ENCODE peak calls at places on chromosomes 7 and 10, in ten cellular contexts. I, O, M, G, A, B, V, K, L and P are unnamed samples.

GRCh38 chr7:150378115-150378852 is 846 bp upstream of the ZNF775 start:
- DNase-seq in B (peak), M (no peak), I (peak), A (peak), G (peak), V (peak), O (no peak), L (no peak), K (no peak), P (no peak)

GRCh38 chr10:4240641-4241197 is 455.7 kb upstream of the KLF6 start:
- DNase-seq in M (no peak), A (peak), O (peak), V (no peak), K (no peak), G (no peak), L (peak), I (no peak), B (no peak), P (no peak)

GRCh38 chr10:6642881-6643280 is 62.8 kb upstream of the PRKCQ start:
- DNase-seq in I (no peak), M (no peak), A (no peak), K (no peak), B (no peak), V (no peak), G (no peak), L (no peak), O (no peak), P (no peak)

GRCh38 chr10:72335394-72336258 is 19.1 kb downstream of the DNAJB12 start:
- DNase-seq in L (no peak), B (no peak), O (no peak), G (no peak), V (peak), A (peak), K (peak), I (no peak), M (peak), P (no peak)

GRCh38 chr10:66836057-66836456 is 89.8 kb upstream of the LRRTM3 start:
- DNase-seq in I (peak), V (no peak), K (no peak), A (no peak), G (peak), M (no peak), B (no peak), L (no peak), O (peak), P (no peak)

GRCh38 chr7:157515342-157516041 is 178.7 kb downstream of the DNAJB6 start:
- DNase-seq in B (no peak), I (no peak), V (no peak), G (no peak), O (no peak), A (no peak), K (peak), L (no peak), M (peak), P (peak)

GRCh38 chr7:35777121-35777520 is 23.7 kb upstream of the SEPTIN7 start:
- DNase-seq in A (no peak), K (no peak), V (no peak), G (no peak), B (no peak), I (no peak), M (no peak), O (no peak), L (no peak), P (no peak)

GRCh38 chr10:88682491-88682890 is 18.2 kb downstream of the LIPF start:
- DNase-seq in B (no peak), O (no peak), I (no peak), A (no peak), K (no peak), L (no peak), M (no peak), V (no peak), G (no peak), P (no peak)

GRCh38 chr7:23544913-23545354 is 13.2 kb upstream of the TRA2A start:
- DNase-seq in A (peak), O (peak), L (peak), B (no peak), V (peak), I (peak), K (no peak), G (peak), M (no peak), P (no peak)

GRCh38 chr10:123808286-123808685 is 83.3 kb downstream of the CPXM2 start:
- DNase-seq in L (no peak), K (no peak), G (no peak), M (no peak), A (no peak), I (no peak), V (no peak), O (no peak), B (no peak), P (peak)

GRCh38 chr7:55154096-55154495 is 135.3 kb downstream of the EGFR start:
- DNase-seq in L (no peak), B (no peak), M (no peak), K (no peak), G (no peak), V (no peak), I (no peak), O (no peak), A (no peak), P (no peak)

GRCh38 chr7:151251926-151252835 is 3.7 kb upstream of the SMARCD3 start:
- DNase-seq in V (no peak), L (no peak), I (peak), M (no peak), A (peak), K (no peak), G (no peak), O (peak), B (peak), P (peak)

GRCh38 chr10:124935946-124936345 is 6.0 kb upstream of the ZRANB1 start:
- DNase-seq in V (no peak), K (no peak), O (peak), I (no peak), B (no peak), G (no peak), L (no peak), M (no peak), A (peak), P (no peak)

GRCh38 chr10:102065561-102066420 is 642 bp downstream of the HPS6 start:
- DNase-seq in M (no peak), O (no peak), G (no peak), V (peak), I (peak), B (peak), L (no peak), K (no peak), A (no peak), P (no peak)

GRCh38 chr10:132836832-132837540 is 51.0 kb upstream of the NKX6-2 start:
- DNase-seq in K (no peak), M (peak), G (no peak), B (peak), O (no peak), I (peak), A (peak), L (peak), V (no peak), P (peak)

GRCh38 chr10:50417486-50417905 is 166.2 kb upstream of the ASAH2 start:
- DNase-seq in M (no peak), L (no peak), A (peak), V (peak), B (no peak), G (no peak), I (peak), K (no peak), O (no peak), P (no peak)

GRCh38 chr10:9111983-9112382 is 1057.5 kb downstream of the GATA3 start:
- DNase-seq in O (no peak), I (no peak), A (no peak), K (no peak), V (no peak), B (no peak), L (no peak), G (no peak), M (no peak), P (no peak)

GRCh38 chr7:98254951-98255610 is 3.0 kb upstream of the TECPR1 start:
- DNase-seq in B (no peak), O (no peak), I (no peak), L (no peak), V (no peak), A (no peak), K (no peak), M (no peak), G (no peak), P (no peak)

GRCh38 chr10:123501148-123501547 is 165.0 kb upstream of the GPR26 start:
- DNase-seq in G (no peak), M (no peak), O (no peak), V (peak), A (no peak), L (no peak), K (no peak), B (no peak), I (no peak), P (no peak)

GRCh38 chr10:28087675-28088351 is 88.9 kb upstream of the ODAD2 start:
- DNase-seq in A (peak), K (peak), L (no peak), V (no peak), B (no peak), I (peak), O (peak), M (no peak), G (peak), P (no peak)

GRCh38 chr10:59319854-59320253 is 42.5 kb downstream of the FAM13C start:
- DNase-seq in M (no peak), O (no peak), L (no peak), I (no peak), G (no peak), A (no peak), V (no peak), K (no peak), B (no peak), P (no peak)

GRCh38 chr10:98534046-98534445 is 87.3 kb upstream of the HPS1 start:
- DNase-seq in G (no peak), L (no peak), A (peak), O (peak), K (no peak), V (no peak), I (no peak), B (no peak), M (no peak), P (no peak)

GRCh38 chr10:98528166-98528784 is 81.5 kb upstream of the HPS1 start:
- DNase-seq in G (peak), O (no peak), M (no peak), I (no peak), A (peak), V (no peak), B (no peak), L (no peak), K (no peak), P (no peak)

GRCh38 chr10:98528785-98529183 is 82.0 kb upstream of the HPS1 start:
- DNase-seq in K (no peak), G (no peak), A (peak), O (no peak), B (no peak), L (no peak), M (no peak), V (no peak), I (no peak), P (no peak)
- TF ChIP-seq CTCF in K (no peak), G (no peak), A (no peak), O (no peak), B (no peak), L (no peak), M (no peak), V (no peak), I (no peak), P (no peak)

DNA sequence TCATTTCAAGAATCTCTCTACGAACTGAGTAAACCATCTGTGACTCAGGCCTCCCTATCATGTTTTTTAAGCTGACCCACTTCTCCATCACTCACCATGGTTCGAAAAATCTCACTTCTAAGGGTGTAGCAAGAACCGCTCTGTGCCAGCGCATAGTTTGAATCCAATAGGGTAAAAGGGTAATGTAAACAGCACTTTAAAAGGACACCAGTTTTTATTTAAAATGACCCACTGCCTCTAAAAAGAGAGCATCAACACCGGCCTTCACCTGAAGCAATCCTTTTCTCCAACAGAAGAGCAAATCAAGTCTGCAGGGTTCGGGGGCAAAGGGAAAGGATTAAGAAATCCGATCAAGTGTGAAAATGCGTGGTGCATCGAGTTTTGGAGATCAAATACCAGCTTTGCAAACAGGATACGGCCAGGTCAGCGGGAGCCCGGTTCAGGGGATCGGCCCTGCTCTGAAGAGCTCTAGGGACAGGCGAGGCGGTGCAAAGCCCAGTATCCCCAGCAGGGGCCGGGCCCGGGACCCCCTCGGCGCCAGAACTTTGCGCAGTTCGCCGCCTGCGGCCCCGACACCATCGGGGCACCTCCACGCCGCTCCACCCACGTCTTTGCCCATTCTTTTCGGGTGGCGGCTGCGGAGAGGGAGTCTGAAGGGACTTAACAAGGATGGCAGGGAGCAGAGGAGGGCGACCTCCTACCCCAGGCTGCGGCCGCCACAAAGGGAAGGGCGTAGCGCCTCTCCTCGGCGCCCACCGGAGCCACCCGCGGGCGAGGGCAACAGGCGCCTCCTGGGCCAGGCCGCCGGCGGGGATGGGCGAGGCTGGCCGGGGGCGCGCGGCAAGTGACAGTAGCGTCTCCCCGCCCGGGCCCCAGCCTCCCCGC is 840 bp downstream of the NMT2 start:
- DNase-seq in M (peak), I (peak), V (peak), G (no peak), K (peak), L (no peak), A (peak), O (peak), B (peak), P (peak)
- TF ChIP-seq CTCF in M (peak), I (no peak), V (peak), G (peak), K (peak), L (no peak), A (peak), O (peak), B (peak), P (peak)

DNA sequence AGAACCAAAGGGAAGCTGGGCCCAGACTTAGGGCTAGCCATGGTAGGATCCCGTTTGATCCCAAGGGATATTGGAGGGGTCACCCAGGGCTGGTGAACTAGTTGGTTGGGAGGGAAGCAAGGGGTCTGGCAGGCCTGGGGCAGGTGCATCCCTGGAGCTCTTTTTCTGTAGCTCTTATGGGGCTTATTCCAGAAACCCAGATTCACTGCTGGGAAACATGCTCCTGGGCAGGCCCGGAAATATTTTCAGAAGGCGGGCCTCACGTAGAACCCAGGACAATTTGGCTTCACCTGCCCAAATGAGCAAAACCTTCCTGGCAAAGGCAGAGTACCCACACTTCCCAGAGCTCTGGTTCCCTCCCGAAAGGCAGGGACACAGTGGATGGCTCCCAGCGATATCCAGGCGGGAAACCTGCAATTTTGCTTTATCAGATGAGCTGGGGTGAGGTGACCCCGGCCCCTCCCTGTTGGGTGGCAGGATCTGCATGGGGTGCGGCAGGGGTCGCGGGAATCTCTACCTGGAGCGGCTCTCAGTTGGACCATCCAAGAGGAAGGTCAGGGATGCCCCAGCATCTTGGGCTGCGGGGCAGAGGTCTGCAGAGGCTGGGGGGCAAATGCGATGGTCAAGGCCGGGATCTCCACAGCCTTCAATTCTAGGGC is 533.9 kb downstream of the TCERG1L start:
- DNase-seq in G (no peak), B (no peak), M (no peak), O (no peak), K (peak), A (no peak), L (no peak), V (no peak), I (no peak), P (no peak)
- TF ChIP-seq CTCF in G (no peak), B (no peak), M (no peak), O (no peak), K (no peak), A (no peak), L (no peak), V (no peak), I (no peak), P (no peak)

DNA sequence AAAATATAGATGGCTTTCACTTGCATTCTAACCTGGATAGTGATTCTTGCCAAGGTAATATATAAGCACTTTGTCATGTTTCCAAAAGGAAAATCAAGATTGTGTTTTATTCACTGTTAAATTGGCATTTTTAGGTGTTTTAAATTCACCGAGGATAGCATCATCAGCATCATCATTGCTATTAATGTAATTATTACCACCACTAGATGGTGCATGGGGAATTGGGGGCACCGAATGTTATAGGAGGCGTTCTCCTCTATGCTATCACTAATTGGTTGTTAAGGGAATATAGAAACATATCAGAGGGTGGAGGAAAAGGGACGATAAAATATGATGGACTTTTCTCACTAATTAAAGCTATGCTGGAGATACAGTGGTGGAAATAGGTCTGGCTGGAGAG is 95.5 kb downstream of the CELF2 start:
- DNase-seq in L (no peak), K (no peak), G (no peak), M (no peak), O (no peak), V (peak), B (no peak), I (no peak), A (no peak), P (no peak)
- TF ChIP-seq CTCF in L (peak), K (peak), G (peak), M (no peak), O (peak), V (peak), B (peak), I (peak), A (peak), P (peak)

DNA sequence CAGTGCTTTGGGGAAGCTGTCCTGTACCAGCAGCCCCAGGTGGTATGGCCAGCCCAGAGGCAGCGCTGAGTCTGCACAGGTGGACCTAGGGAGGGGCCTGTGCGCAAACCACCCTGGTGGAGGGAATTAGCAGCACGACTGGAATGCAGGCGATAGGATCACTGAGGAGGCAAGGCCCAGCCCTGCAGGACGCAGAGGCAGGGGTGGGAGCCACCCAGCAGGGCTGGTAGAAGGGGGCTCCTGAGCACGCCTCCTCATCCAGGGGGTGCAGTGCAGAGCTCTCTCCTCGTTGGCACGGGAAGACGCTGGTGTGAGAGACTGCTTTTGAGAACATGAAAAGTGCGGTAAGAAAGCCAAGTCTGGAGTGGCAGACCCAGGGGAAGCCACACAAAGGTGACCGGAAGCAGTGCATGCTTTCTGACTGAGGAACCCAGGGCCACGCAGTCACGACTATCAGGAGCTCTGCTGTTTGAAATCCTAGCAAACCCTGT is 6.0 kb downstream of the FXYD4 start:
- DNase-seq in K (no peak), I (no peak), O (peak), G (no peak), L (no peak), A (no peak), M (no peak), B (peak), V (no peak), P (no peak)
- TF ChIP-seq CTCF in K (no peak), I (no peak), O (peak), G (peak), L (no peak), A (no peak), M (no peak), B (peak), V (no peak), P (no peak)

GRCh38 chr7:102451371-102452054 is 13.2 kb downstream of the ALKBH4 start:
- DNase-seq in K (no peak), O (peak), V (no peak), M (no peak), B (no peak), A (peak), I (no peak), G (no peak), L (no peak), P (no peak)
- TF ChIP-seq CTCF in K (no peak), O (no peak), V (no peak), M (no peak), B (peak), A (no peak), I (no peak), G (no peak), L (no peak), P (no peak)

GRCh38 chr10:114002422-114002821 is 41.2 kb upstream of the ADRB1 start:
- DNase-seq in O (no peak), A (no peak), V (no peak), I (peak), B (no peak), G (no peak), M (no peak), K (no peak), L (no peak), P (no peak)
- TF ChIP-seq CTCF in O (no peak), A (no peak), V (no peak), I (no peak), B (peak), G (no peak), M (no peak), K (no peak), L (no peak), P (no peak)